ENCODE peak calls at places on chromosomes 7 and 10, in five cellular contexts. V is hepatic stellate cell, B is Ammon's horn, M is H7, G is ecto neural progenitor cell. N is an unnamed sample.

GRCh38 chr7:19113855-19114590 is 3.4 kb downstream of the TWIST1 start:
- DNase-seq in M (no peak), G (no peak), B (no peak), V (peak), N (no peak)

GRCh38 chr10:117418121-117418520 is 42.9 kb upstream of the PDZD8 start:
- DNase-seq in M (no peak), B (no peak), V (no peak), G (no peak), N (no peak)

GRCh38 chr7:105829681-105830322 is 46.6 kb downstream of the ATXN7L1 start:
- DNase-seq in G (no peak), B (no peak), V (peak), M (no peak), N (no peak)

GRCh38 chr7:138400400-138400886 is 59.6 kb upstream of the TRIM24 start:
- DNase-seq in M (no peak), G (no peak), V (no peak), B (no peak), N (no peak)

GRCh38 chr10:112296908-112297331 is 13.7 kb downstream of the TECTB start:
- DNase-seq in M (no peak), V (no peak), B (no peak), G (no peak), N (no peak)

GRCh38 chr7:34158311-34158710 is 253.0 kb downstream of the BMPER start:
- DNase-seq in B (no peak), M (no peak), G (no peak), V (no peak), N (no peak)

GRCh38 chr7:66076459-66077329 is 1.1 kb downstream of the ASL start:
- DNase-seq in V (peak), B (no peak), M (no peak), G (no peak), N (no peak)

GRCh38 chr7:27459021-27459728 is 203.5 kb downstream of the HIBADH start:
- DNase-seq in V (peak), M (no peak), G (no peak), B (no peak), N (no peak)

GRCh38 chr7:17564678-17565209 is 266.3 kb downstream of the AHR start:
- DNase-seq in B (no peak), V (peak), G (no peak), M (no peak), N (no peak)

GRCh38 chr7:45086348-45087065 is 2.3 kb downstream of the NACAD start:
- DNase-seq in G (no peak), M (peak), V (no peak), B (peak), N (no peak)

GRCh38 chr7:44144426-44144967 is 3.4 kb upstream of the MYL7 start:
- DNase-seq in G (peak), B (no peak), V (no peak), M (no peak), N (no peak)

GRCh38 chr7:127650842-127651555 is 995 bp upstream of the SND1 start:
- DNase-seq in M (peak), V (no peak), G (peak), B (no peak), N (no peak)

GRCh38 chr7:133016629-133017028 is 65.3 kb downstream of the CHCHD3 start:
- DNase-seq in B (no peak), G (no peak), M (no peak), V (no peak), N (no peak)

GRCh38 chr10:116241642-116242405 is 31.2 kb downstream of the GFRA1 start:
- DNase-seq in M (no peak), G (no peak), B (no peak), V (no peak), N (no peak)

GRCh38 chr10:57961487-57961886 is 306.2 kb downstream of the IPMK start:
- DNase-seq in M (no peak), B (no peak), G (no peak), V (no peak), N (no peak)